ENCODE peak calls at places on chromosomes 13 and 19, in seven cellular contexts. N is psoas muscle, F is transverse colon, G is tibial nerve, J is ascending aorta, C is mammary epithelial cell, O is hepatocyte. K is an unnamed sample.

GRCh38 chr19:46821512-46822359 is 28.9 kb downstream of the AP2S1 start:
- DNase-seq in N (no peak), F (peak), G (no peak), J (no peak), C (no peak), O (peak), K (no peak)

GRCh38 chr13:99953138-99953755 is 18.3 kb downstream of the ZIC5 start:
- DNase-seq in N (no peak), F (no peak), G (no peak), J (no peak), C (no peak), O (no peak), K (no peak)

GRCh38 chr13:99895428-99895998 is 76.1 kb downstream of the ZIC5 start:
- DNase-seq in N (no peak), F (no peak), G (no peak), J (no peak), C (no peak), O (no peak), K (no peak)

GRCh38 chr19:44848036-44848804 is 2.1 kb downstream of the NECTIN2 start:
- DNase-seq in N (no peak), F (no peak), G (no peak), J (peak), C (no peak), O (peak), K (no peak)

GRCh38 chr19:45428385-45429231 is 4.9 kb upstream of the ERCC1 start:
- DNase-seq in N (peak), F (peak), G (no peak), J (peak), C (no peak), O (peak), K (peak)

GRCh38 chr19:35013820-35014754 is 14.0 kb downstream of the GRAMD1A start:
- DNase-seq in N (no peak), F (peak), G (no peak), J (no peak), C (no peak), O (peak), K (no peak)

GRCh38 chr19:46859637-46860124 is 1.1 kb upstream of the ARHGAP35 start:
- DNase-seq in N (peak), F (peak), G (peak), J (no peak), C (no peak), O (peak), K (peak)

GRCh38 chr19:30780032-30780431 is 407.8 kb downstream of the ZNF536 start:
- DNase-seq in N (no peak), F (no peak), G (no peak), J (no peak), C (no peak), O (peak), K (no peak)

GRCh38 chr19:43700368-43701015 is 15.4 kb upstream of the IRGC start:
- DNase-seq in N (peak), F (peak), G (peak), J (no peak), C (peak), O (no peak), K (no peak)

GRCh38 chr19:8638078-8638619 is 7.7 kb downstream of the NFILZ start:
- DNase-seq in N (no peak), F (peak), G (no peak), J (peak), C (no peak), O (no peak), K (no peak)

GRCh38 chr13:113322890-113323651 is 26.0 kb downstream of the LAMP1 start:
- DNase-seq in N (peak), F (no peak), G (no peak), J (no peak), C (no peak), O (no peak), K (no peak)

GRCh38 chr13:100875392-100876043 is 200.9 kb upstream of the TMTC4 start:
- DNase-seq in N (no peak), F (no peak), G (no peak), J (no peak), C (peak), O (no peak), K (no peak)

GRCh38 chr13:62702502-62702901 is 1286.9 kb upstream of the PCDH20 start:
- DNase-seq in N (no peak), F (no peak), G (no peak), J (no peak), C (no peak), O (no peak), K (no peak)

GRCh38 chr13:74036373-74036772 is 97.8 kb downstream of the KLF12 start:
- DNase-seq in N (no peak), F (no peak), G (no peak), J (no peak), C (peak), O (peak), K (no peak)

GRCh38 chr13:40485611-40486517 is 180.6 kb downstream of the FOXO1 start:
- DNase-seq in N (no peak), F (no peak), G (no peak), J (peak), C (no peak), O (no peak), K (no peak)

GRCh38 chr19:30662211-30662861 is 290.2 kb downstream of the ZNF536 start:
- DNase-seq in N (no peak), F (no peak), G (no peak), J (peak), C (peak), O (no peak), K (no peak)

GRCh38 chr13:92590503-92590908 is 636.1 kb upstream of the GPC6 start:
- DNase-seq in N (no peak), F (no peak), G (no peak), J (no peak), C (no peak), O (no peak), K (no peak)

GRCh38 chr13:41465215-41465907 is 8.0 kb downstream of the RGCC start:
- DNase-seq in N (peak), F (peak), G (no peak), J (peak), C (peak), O (no peak), K (peak)

GRCh38 chr13:42524487-42525034 is 49.4 kb upstream of the TNFSF11 start:
- DNase-seq in N (no peak), F (no peak), G (no peak), J (no peak), C (no peak), O (peak), K (no peak)

GRCh38 chr13:40539954-40540706 is 126.3 kb downstream of the FOXO1 start:
- DNase-seq in N (no peak), F (no peak), G (no peak), J (no peak), C (peak), O (peak), K (no peak)

GRCh38 chr13:39506559-39507390 is 96.2 kb downstream of the LHFPL6 start:
- DNase-seq in N (no peak), F (no peak), G (no peak), J (no peak), C (peak), O (no peak), K (no peak)

GRCh38 chr13:103883152-103883551 is 816.9 kb upstream of the SLC10A2 start:
- DNase-seq in N (peak), F (peak), G (peak), J (peak), C (peak), O (peak), K (peak)

GRCh38 chr19:48887861-48888612 is 10.5 kb downstream of the TULP2 start:
- DNase-seq in N (no peak), F (no peak), G (no peak), J (no peak), C (no peak), O (no peak), K (no peak)

GRCh38 chr13:28544026-28544425 is 49.1 kb upstream of the FLT1 start:
- DNase-seq in N (no peak), F (no peak), G (no peak), J (no peak), C (no peak), O (no peak), K (no peak)

DNA sequence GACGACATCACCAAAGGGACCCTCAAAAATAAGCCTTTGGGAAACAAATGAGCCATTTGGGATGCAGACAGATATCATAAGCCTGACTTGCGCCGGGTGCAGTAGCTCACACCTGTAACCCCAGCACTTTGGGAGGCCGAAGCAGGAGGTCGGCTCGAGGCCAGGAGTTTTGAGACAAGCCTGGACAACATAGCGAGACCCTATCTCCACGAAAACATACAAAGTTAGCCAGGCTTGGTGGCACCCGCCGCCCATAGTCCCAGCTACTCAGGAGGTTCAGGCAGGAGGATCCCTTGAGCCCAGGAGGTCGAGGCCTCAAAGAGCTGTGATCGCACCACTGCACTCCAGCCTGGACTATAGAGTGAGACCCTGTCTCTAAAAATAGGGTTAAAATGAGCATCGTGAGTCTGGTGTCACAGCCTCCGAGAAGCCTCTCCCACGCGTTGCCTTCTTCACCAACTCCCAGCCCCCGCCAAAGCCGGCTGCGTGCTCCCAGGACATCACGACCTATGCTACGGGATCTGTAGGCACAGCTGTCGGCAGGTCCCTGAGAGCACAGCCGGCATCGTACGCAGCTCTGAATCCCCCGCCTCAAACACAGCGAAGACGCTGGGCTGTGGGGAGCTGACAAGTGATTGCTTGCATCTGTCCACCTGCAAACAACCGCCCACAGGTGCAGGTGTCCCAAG is 1.6 kb downstream of the REXO1 start:
- DNase-seq in N (no peak), F (no peak), G (no peak), J (no peak), C (no peak), O (no peak), K (no peak)
- H3K27ac ChIP-seq in N (no peak), F (peak), G (no peak), J (no peak), C (peak), O (peak), K (no peak)

DNA sequence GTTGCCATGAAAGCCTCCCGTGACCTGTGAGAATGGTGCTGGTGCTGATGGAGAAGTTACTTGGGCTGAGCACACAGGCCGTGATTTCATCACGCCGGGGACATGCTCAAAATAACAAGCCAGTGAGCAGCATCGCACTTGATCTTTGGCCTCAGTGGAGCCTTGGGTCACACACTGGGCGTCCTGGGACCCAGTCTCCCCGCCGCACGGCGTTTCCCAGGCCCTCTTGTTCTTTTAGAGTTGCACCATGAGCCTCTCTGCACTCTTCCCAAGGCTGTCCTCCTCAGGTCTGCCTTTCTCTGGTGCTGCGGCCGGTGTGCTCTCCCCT is 9.5 kb upstream of the NDUFS7 start:
- DNase-seq in N (no peak), F (no peak), G (no peak), J (no peak), C (no peak), O (no peak), K (no peak)
- H3K27ac ChIP-seq in N (peak), F (no peak), G (no peak), J (no peak), C (no peak), O (no peak), K (no peak)

DNA sequence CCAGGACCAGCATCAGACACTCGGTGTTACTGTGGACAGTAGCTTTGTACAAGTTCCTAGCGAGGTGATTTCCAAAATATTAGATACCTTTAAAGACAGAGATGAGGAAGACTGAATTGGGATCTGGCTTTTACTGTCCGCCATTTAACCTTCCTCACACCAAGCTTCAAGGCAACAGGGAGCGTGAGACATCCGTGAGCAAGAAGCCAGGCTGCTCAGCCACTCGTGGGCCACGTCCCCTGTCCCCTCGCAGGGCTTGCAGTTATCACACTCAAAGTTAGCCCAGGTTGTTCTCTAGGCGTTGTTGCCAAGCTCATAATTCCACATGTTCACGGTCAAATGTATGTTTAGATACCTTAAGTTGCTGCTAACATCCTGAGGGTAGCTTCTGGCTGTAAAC is 102.9 kb downstream of the COL4A2 start:
- DNase-seq in N (no peak), F (no peak), G (no peak), J (no peak), C (no peak), O (no peak), K (no peak)
- H3K27ac ChIP-seq in N (peak), F (peak), G (peak), J (peak), C (peak), O (peak), K (peak)

GRCh38 chr13:32208860-32209259 is 106.3 kb downstream of the ZAR1L start:
- DNase-seq in N (peak), F (no peak), G (no peak), J (peak), C (no peak), O (no peak), K (no peak)
- H3K27ac ChIP-seq in N (no peak), F (no peak), G (no peak), J (peak), C (no peak), O (no peak), K (no peak)

DNA sequence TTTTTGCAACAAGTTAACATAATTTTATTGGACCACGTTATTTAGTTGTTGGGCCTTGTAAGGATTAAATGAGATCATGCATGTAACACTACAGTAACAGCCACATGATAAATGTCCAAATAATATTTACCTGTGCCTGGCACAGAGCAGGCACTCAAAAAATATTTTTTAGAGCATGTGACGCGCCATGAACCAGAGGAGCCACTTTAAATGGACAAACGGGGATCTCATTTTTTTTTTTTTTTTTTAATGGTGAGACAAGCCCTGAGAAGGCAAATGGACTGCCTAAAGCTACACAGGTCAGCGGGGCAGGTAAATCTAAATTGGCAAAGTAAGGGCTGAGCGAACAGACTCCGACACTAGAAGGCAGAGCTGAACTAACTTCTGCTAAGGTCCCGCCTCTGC is 840 bp upstream of the RPS19 start:
- DNase-seq in N (no peak), F (no peak), G (no peak), J (no peak), C (no peak), O (no peak), K (no peak)
- H3K27ac ChIP-seq in N (peak), F (peak), G (peak), J (peak), C (peak), O (peak), K (no peak)

DNA sequence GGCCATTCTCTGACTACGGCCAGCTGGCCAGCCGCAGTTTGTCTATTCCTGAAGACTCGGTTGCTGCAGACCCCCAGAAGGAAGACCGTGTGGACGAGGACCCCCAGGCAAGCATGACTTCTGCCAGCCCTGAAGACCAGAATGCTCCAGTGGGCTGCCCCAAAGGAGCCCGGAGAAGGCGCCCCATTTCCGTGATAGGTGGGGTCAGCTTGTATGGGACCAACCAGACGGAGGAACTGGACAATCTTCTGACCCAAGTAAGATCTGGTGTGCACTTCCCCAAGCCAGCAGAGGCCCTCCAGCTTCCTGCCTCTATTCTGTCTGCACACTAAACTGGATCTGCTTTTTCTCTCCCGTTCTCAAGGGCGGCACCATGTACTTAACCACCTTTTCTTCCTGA is 59.8 kb upstream of the C1QTNF9 start:
- DNase-seq in N (no peak), F (no peak), G (no peak), J (no peak), C (no peak), O (no peak), K (no peak)
- H3K27ac ChIP-seq in N (no peak), F (no peak), G (no peak), J (no peak), C (no peak), O (no peak), K (no peak)

GRCh38 chr13:110560606-110561334 is 752 bp downstream of the RAB20 start:
- DNase-seq in N (no peak), F (peak), G (no peak), J (peak), C (peak), O (peak), K (peak)
- H3K27ac ChIP-seq in N (peak), F (peak), G (peak), J (peak), C (peak), O (peak), K (peak)

GRCh38 chr19:1956868-1957492 is 16.0 kb downstream of the CSNK1G2 start:
- DNase-seq in N (peak), F (peak), G (no peak), J (no peak), C (no peak), O (no peak), K (no peak)

GRCh38 chr19:1959928-1960589 is 19.1 kb downstream of the CSNK1G2 start:
- DNase-seq in N (no peak), F (no peak), G (no peak), J (no peak), C (no peak), O (no peak), K (no peak)

GRCh38 chr19:1956143-1956537 is 15.2 kb downstream of the CSNK1G2 start:
- DNase-seq in N (no peak), F (no peak), G (no peak), J (no peak), C (no peak), O (no peak), K (no peak)

GRCh38 chr19:1955171-1956142 is 14.5 kb downstream of the CSNK1G2 start:
- DNase-seq in N (no peak), F (no peak), G (no peak), J (no peak), C (no peak), O (no peak), K (no peak)

GRCh38 chr19:1957562-1958248 is 16.7 kb downstream of the CSNK1G2 start:
- DNase-seq in N (no peak), F (no peak), G (no peak), J (no peak), C (no peak), O (no peak), K (no peak)
- H3K27ac ChIP-seq in N (peak), F (no peak), G (no peak), J (no peak), C (no peak), O (no peak), K (no peak)

GRCh38 chr19:3142292-3142670 is 6.4 kb downstream of the GNA15 start:
- DNase-seq in N (no peak), F (no peak), G (no peak), J (no peak), C (peak), O (no peak), K (no peak)
- H3K27ac ChIP-seq in N (peak), F (peak), G (peak), J (peak), C (peak), O (no peak), K (peak)

GRCh38 chr19:2326699-2327360 is 1.6 kb downstream of the LSM7 start:
- DNase-seq in N (no peak), F (no peak), G (no peak), J (no peak), C (no peak), O (no peak), K (no peak)
- H3K27ac ChIP-seq in N (peak), F (peak), G (peak), J (no peak), C (no peak), O (no peak), K (no peak)